ENCODE peak calls at places on chromosomes 4 and X, in five cellular contexts. One of them, this sample, is unnamed.

GRCh38 chr4:39227906-39228305 is 45.6 kb downstream of the WDR19 start:
- DNase-seq in HL-60: no peak
- DNase-seq in heart left ventricle: no peak
- DNase-seq in tibial nerve: no peak
- DNase-seq in lower lobe of right lung: no peak
- DNase-seq in this sample: no peak

GRCh38 chrX:110671068-110671803 is 124.4 kb downstream of the CHRDL1 start:
- DNase-seq in HL-60: peak; percentile 3
- DNase-seq in heart left ventricle: no peak
- DNase-seq in tibial nerve: no peak
- DNase-seq in lower lobe of right lung: no peak
- DNase-seq in this sample: no peak

GRCh38 chrX:95762716-95763115 is 921.9 kb upstream of the DIAPH2 start:
- DNase-seq in HL-60: no peak
- DNase-seq in heart left ventricle: no peak
- DNase-seq in tibial nerve: no peak
- DNase-seq in lower lobe of right lung: no peak
- DNase-seq in this sample: no peak

GRCh38 chr4:166460769-166461550 is 587.9 kb downstream of the TLL1 start:
- DNase-seq in HL-60: no peak
- DNase-seq in heart left ventricle: no peak
- DNase-seq in tibial nerve: no peak
- DNase-seq in lower lobe of right lung: no peak
- DNase-seq in this sample: no peak

GRCh38 chrX:100445593-100445992 is 35.5 kb upstream of the PCDH19 start:
- DNase-seq in HL-60: no peak
- DNase-seq in heart left ventricle: no peak
- DNase-seq in tibial nerve: no peak
- DNase-seq in lower lobe of right lung: no peak
- DNase-seq in this sample: no peak

GRCh38 chrX:38192007-38192625 is 28.6 kb downstream of the SRPX start:
- DNase-seq in HL-60: peak; percentile 25
- DNase-seq in heart left ventricle: no peak
- DNase-seq in tibial nerve: peak; percentile 9
- DNase-seq in lower lobe of right lung: no peak
- DNase-seq in this sample: no peak

GRCh38 chrX:154058207-154058997 is 38.7 kb upstream of the IRAK1 start:
- DNase-seq in HL-60: no peak
- DNase-seq in heart left ventricle: no peak
- DNase-seq in tibial nerve: no peak
- DNase-seq in lower lobe of right lung: no peak
- DNase-seq in this sample: no peak

GRCh38 chr4:30863031-30863430 is 142.9 kb downstream of the PCDH7 start:
- DNase-seq in HL-60: no peak
- DNase-seq in heart left ventricle: no peak
- DNase-seq in tibial nerve: no peak
- DNase-seq in lower lobe of right lung: no peak
- DNase-seq in this sample: no peak

GRCh38 chr4:38078590-38079381 is 118.6 kb downstream of the PTTG2 start:
- DNase-seq in HL-60: peak; percentile 32
- DNase-seq in heart left ventricle: no peak
- DNase-seq in tibial nerve: no peak
- DNase-seq in lower lobe of right lung: no peak
- DNase-seq in this sample: no peak

GRCh38 chr4:183343730-183344129 is 21.5 kb upstream of the CLDN24 start:
- DNase-seq in HL-60: no peak
- DNase-seq in heart left ventricle: no peak
- DNase-seq in tibial nerve: no peak
- DNase-seq in lower lobe of right lung: no peak
- DNase-seq in this sample: no peak

GRCh38 chr4:144894525-144894924 is 203.5 kb downstream of the ANAPC10 start:
- DNase-seq in HL-60: peak; percentile 95
- DNase-seq in heart left ventricle: peak; percentile 29
- DNase-seq in tibial nerve: peak; percentile 39
- DNase-seq in lower lobe of right lung: peak; percentile 49
- DNase-seq in this sample: no peak

DNA sequence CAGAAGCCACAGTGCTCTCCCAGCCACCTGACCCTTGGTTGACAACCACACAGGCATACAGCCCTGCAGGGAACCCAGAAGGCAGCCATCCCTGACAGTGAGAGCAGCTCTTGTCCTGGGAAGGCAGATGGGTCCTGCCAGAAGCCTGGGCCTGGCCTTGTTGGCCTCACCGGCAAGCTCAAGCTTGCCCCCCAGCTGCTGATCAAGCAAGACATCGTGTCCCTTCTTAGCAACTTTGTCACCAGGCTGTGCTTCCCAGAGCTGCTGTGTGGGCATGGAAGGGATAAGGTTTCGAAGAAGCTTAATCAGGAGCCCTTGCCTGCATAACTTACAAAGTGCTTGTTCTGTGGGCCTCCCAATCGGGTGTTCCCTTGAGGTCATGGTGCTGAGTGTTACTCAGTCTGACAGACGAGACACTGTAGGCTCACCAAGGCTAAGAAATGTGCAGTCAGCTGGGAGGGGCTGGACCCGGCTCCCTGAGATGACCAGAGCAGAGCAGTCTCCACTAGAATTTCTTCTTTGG is 6.8 kb upstream of the ABLIM2 start:
- DNase-seq in HL-60: no peak
- DNase-seq in heart left ventricle: no peak
- DNase-seq in tibial nerve: no peak
- DNase-seq in lower lobe of right lung: no peak
- DNase-seq in this sample: no peak
- TF ChIP-seq CTCF in HL-60: no peak
- TF ChIP-seq CTCF in heart left ventricle: no peak
- TF ChIP-seq CTCF in tibial nerve: no peak
- TF ChIP-seq CTCF in lower lobe of right lung: no peak
- TF ChIP-seq CTCF in this sample: no peak

GRCh38 chrX:120365968-120366367 is 4.1 kb downstream of the ATP1B4 start:
- DNase-seq in HL-60: no peak
- DNase-seq in heart left ventricle: no peak
- DNase-seq in tibial nerve: no peak
- DNase-seq in lower lobe of right lung: no peak
- DNase-seq in this sample: no peak
- H3K27me3 ChIP-seq in HL-60: no peaks in the 10 kb centered on the region
- H3K27me3 ChIP-seq in heart left ventricle: no peaks in the 10 kb centered on the region
- H3K27me3 ChIP-seq in tibial nerve: no peaks in the 10 kb centered on the region
- H3K27me3 ChIP-seq in lower lobe of right lung: no peaks in the 10 kb centered on the region
- H3K27me3 ChIP-seq in this sample: peaks cover 70% of the 10 kb centered on the region

DNA sequence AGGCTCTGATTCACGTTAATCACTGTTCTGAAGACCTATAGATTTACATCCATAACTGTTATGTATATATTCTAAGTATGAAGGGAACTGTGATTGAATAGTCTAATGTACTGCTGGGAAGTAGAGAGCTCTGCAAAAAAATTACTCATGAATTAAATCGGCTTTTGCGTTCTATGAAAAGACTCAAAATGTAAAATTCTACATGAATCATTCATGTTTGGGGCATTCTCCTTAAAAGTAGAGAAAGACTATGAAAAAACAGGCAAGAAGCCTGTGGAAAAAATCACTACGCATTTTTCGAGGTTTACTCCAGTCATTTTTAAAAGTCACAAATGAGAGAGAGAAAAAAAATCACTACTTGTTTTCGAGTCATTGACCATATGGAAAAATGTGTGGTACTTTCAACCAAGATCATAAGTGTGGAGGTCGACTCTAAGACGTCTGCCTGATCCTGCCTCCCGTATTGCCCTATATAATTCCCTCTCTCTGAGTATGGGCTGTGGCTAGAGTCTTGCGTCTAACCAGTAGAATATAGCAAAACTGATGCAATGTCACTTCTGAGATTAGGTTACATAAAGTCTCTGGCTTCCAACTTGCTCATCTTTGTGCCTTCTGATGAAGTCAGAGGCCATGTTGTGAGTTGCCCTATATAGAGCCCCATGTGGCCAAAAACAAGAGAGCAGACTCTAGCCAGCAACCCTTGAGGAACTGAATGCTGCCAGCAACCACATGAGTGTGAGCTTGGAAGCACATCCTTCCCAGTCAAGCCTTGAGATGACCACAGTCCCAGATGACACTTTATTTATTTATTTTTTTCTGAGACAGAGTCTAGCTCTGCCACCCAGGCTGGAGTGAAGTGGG is 32.1 kb upstream of the VEGFD start:
- DNase-seq in HL-60: no peak
- DNase-seq in heart left ventricle: no peak
- DNase-seq in tibial nerve: no peak
- DNase-seq in lower lobe of right lung: no peak
- DNase-seq in this sample: no peak
- TF ChIP-seq CTCF in HL-60: no peak
- TF ChIP-seq CTCF in heart left ventricle: no peak
- TF ChIP-seq CTCF in tibial nerve: no peak
- TF ChIP-seq CTCF in lower lobe of right lung: no peak
- TF ChIP-seq CTCF in this sample: no peak

GRCh38 chr4:54657556-54658313 is at the start of gene KIT:
- DNase-seq in HL-60: peak; percentile 17
- DNase-seq in heart left ventricle: peak; percentile 31
- DNase-seq in tibial nerve: no peak
- DNase-seq in lower lobe of right lung: peak; percentile 58
- DNase-seq in this sample: no peak
- H3K27me3 ChIP-seq in HL-60: peaks cover 7% of the 10 kb centered on the region
- H3K27me3 ChIP-seq in heart left ventricle: no peaks in the 10 kb centered on the region
- H3K27me3 ChIP-seq in tibial nerve: no peaks in the 10 kb centered on the region
- H3K27me3 ChIP-seq in lower lobe of right lung: peaks cover 39% of the 10 kb centered on the region
- H3K27me3 ChIP-seq in this sample: peaks cover 26% of the 10 kb centered on the region

DNA sequence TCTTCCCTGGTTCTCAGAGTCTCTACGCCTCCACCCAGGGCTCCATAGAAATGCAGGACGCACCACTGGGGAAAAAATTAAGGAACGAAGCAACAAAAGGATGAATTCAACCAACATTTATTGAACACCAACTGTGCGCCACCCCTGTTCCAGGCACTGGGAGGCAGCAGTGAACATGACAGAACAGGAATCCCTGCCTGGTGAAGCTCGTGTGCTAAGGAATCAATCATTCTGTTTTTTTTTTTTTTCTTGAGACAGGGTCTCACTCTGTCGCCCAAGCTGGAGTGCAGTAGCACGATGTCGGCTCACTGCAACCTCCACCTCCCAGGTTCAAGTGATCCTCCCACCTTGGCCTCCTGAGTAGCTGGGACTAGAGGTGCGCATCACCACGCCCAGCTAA is 1.9 kb upstream of the FTSJ1 start:
- DNase-seq in HL-60: peak; percentile 45
- DNase-seq in heart left ventricle: no peak
- DNase-seq in tibial nerve: no peak
- DNase-seq in lower lobe of right lung: no peak
- DNase-seq in this sample: no peak
- TF ChIP-seq CTCF in HL-60: peak; percentile 24
- TF ChIP-seq CTCF in heart left ventricle: no peak
- TF ChIP-seq CTCF in tibial nerve: no peak
- TF ChIP-seq CTCF in lower lobe of right lung: no peak
- TF ChIP-seq CTCF in this sample: no peak

GRCh38 chr4:146650034-146650433 is 11.3 kb downstream of the POU4F2 start:
- DNase-seq in HL-60: no peak
- DNase-seq in heart left ventricle: no peak
- DNase-seq in tibial nerve: no peak
- DNase-seq in lower lobe of right lung: no peak
- DNase-seq in this sample: no peak

GRCh38 chr4:146646601-146647000 is 7.9 kb downstream of the POU4F2 start:
- DNase-seq in HL-60: no peak
- DNase-seq in heart left ventricle: no peak
- DNase-seq in tibial nerve: no peak
- DNase-seq in lower lobe of right lung: no peak
- DNase-seq in this sample: no peak

GRCh38 chr4:146647615-146648383 is 9.1 kb downstream of the POU4F2 start:
- DNase-seq in HL-60: no peak
- DNase-seq in heart left ventricle: no peak
- DNase-seq in tibial nerve: no peak
- DNase-seq in lower lobe of right lung: no peak
- DNase-seq in this sample: no peak

GRCh38 chr4:146648384-146648783 is 9.7 kb downstream of the POU4F2 start:
- DNase-seq in HL-60: no peak
- DNase-seq in heart left ventricle: no peak
- DNase-seq in tibial nerve: no peak
- DNase-seq in lower lobe of right lung: no peak
- DNase-seq in this sample: no peak

GRCh38 chr4:146649232-146649631 is 10.5 kb downstream of the POU4F2 start:
- DNase-seq in HL-60: no peak
- DNase-seq in heart left ventricle: no peak
- DNase-seq in tibial nerve: no peak
- DNase-seq in lower lobe of right lung: no peak
- DNase-seq in this sample: no peak
- H3K27me3 ChIP-seq in HL-60: peaks cover 63% of the 10 kb centered on the region
- H3K27me3 ChIP-seq in heart left ventricle: peaks cover 54% of the 10 kb centered on the region
- H3K27me3 ChIP-seq in tibial nerve: no peaks in the 10 kb centered on the region
- H3K27me3 ChIP-seq in lower lobe of right lung: peaks cover 93% of the 10 kb centered on the region
- H3K27me3 ChIP-seq in this sample: peaks cover 100% of the 10 kb centered on the region

This sample was measured in dorsolateral prefrontal cortex.